ENCODE peak calls at places on chromosomes 13 and 19, in nine cellular contexts. D is neural progenitor cell; A is fibroblast of lung; N is uterus; M is IMR-90; F is effector memory CD4-positive, alpha-beta T cell; X is ascending aorta; H is adrenal gland; C is tibial nerve. G is an unnamed sample.

GRCh38 chr13:23771966-23772365 is 117.2 kb downstream of the MIPEP start:
- DNase-seq in H (no peak), N (no peak), X (no peak), C (no peak), F (no peak), M (no peak), A (peak), D (no peak), G (no peak)

GRCh38 chr19:19146000-19146608 is 7.8 kb upstream of the TMEM161A start:
- DNase-seq in C (peak), F (peak), A (peak), D (peak), H (peak), X (peak), M (peak), N (peak), G (no peak)

GRCh38 chr13:24500977-24501376 is 11.6 kb downstream of the PARP4 start:
- DNase-seq in C (no peak), F (no peak), H (peak), N (no peak), A (peak), D (no peak), M (peak), X (no peak), G (no peak)

GRCh38 chr19:3687393-3687773 is 12.9 kb downstream of the PIP5K1C start:
- DNase-seq in A (no peak), M (no peak), C (no peak), N (no peak), X (no peak), H (no peak), D (no peak), F (no peak), G (no peak)

GRCh38 chr19:57280913-57281425 is 684 bp downstream of the ZNF460 start:
- DNase-seq in X (no peak), H (no peak), C (no peak), M (no peak), D (no peak), F (peak), N (no peak), A (peak), G (no peak)

GRCh38 chr13:101757446-101758039 is 305.1 kb downstream of the ITGBL1 start:
- DNase-seq in H (no peak), C (no peak), X (no peak), F (no peak), A (peak), N (no peak), D (peak), M (peak), G (no peak)

GRCh38 chr13:32426981-32427851 is 714 bp downstream of the N4BP2L1 start:
- DNase-seq in C (peak), F (peak), A (no peak), D (peak), H (peak), X (no peak), N (peak), M (peak), G (no peak)

GRCh38 chr19:15216363-15216762 is 15.6 kb upstream of the NOTCH3 start:
- DNase-seq in F (no peak), X (no peak), A (no peak), M (no peak), D (no peak), N (no peak), C (no peak), H (no peak), G (no peak)

GRCh38 chr19:43790587-43790986 is 9.8 kb upstream of the KCNN4 start:
- DNase-seq in C (no peak), X (no peak), F (no peak), D (no peak), A (no peak), H (no peak), M (no peak), N (no peak), G (no peak)

GRCh38 chr13:52112606-52113005 is 16.3 kb downstream of the NEK5 start:
- DNase-seq in M (no peak), D (no peak), C (no peak), X (no peak), N (no peak), F (no peak), A (peak), H (no peak), G (no peak)

GRCh38 chr13:107822006-107822405 is 393.3 kb downstream of the LIG4 start:
- DNase-seq in D (no peak), M (no peak), H (no peak), X (no peak), C (no peak), A (no peak), F (no peak), N (no peak), G (no peak)

GRCh38 chr19:50896591-50897190 is 14.5 kb downstream of the KLK4 start:
- DNase-seq in C (no peak), N (no peak), H (peak), F (no peak), X (no peak), M (peak), D (no peak), A (peak), G (no peak)

GRCh38 chr19:32651729-32652140 is 23.2 kb downstream of the ANKRD27 start:
- DNase-seq in N (no peak), A (peak), H (no peak), D (peak), C (no peak), M (peak), X (no peak), F (no peak), G (no peak)

GRCh38 chr19:14383898-14384669 is 2.8 kb downstream of the ADGRE5 start:
- DNase-seq in H (peak), F (peak), M (peak), X (no peak), N (peak), C (no peak), D (no peak), A (peak), G (no peak)

GRCh38 chr13:51518847-51519246 is 65.4 kb upstream of the WDFY2 start:
- DNase-seq in H (no peak), A (no peak), F (no peak), M (peak), D (no peak), N (no peak), C (no peak), X (no peak), G (no peak)

GRCh38 chr13:48019796-48020195 is 17.7 kb upstream of the NUDT15 start:
- DNase-seq in H (no peak), F (no peak), A (no peak), X (no peak), C (no peak), D (no peak), N (no peak), M (no peak), G (no peak)

GRCh38 chr19:28971513-28971912 is 241.4 kb downstream of the UQCRFS1 start:
- DNase-seq in F (no peak), C (no peak), A (no peak), M (no peak), X (no peak), H (no peak), D (no peak), N (no peak), G (no peak)

GRCh38 chr19:12946092-12946845 is 607 bp downstream of the RAD23A start:
- DNase-seq in M (peak), A (peak), D (peak), N (peak), X (no peak), C (no peak), H (peak), F (peak), G (no peak)

GRCh38 chr13:49584771-49585182 is 581 bp downstream of the RCBTB1 start:
- DNase-seq in C (no peak), H (no peak), F (no peak), X (no peak), A (no peak), D (peak), N (no peak), M (peak), G (no peak)

GRCh38 chr13:72458701-72459100 is 268.7 kb downstream of the MZT1 start:
- DNase-seq in M (no peak), F (no peak), C (no peak), D (peak), N (no peak), X (no peak), H (no peak), A (peak), G (no peak)

GRCh38 chr19:53942001-53942786 is 20.5 kb upstream of the CACNG8 start:
- DNase-seq in M (no peak), X (no peak), C (no peak), D (peak), F (no peak), A (no peak), H (no peak), N (no peak), G (no peak)

GRCh38 chr19:34300380-34300779 is 46.0 kb downstream of the GARRE1 start:
- DNase-seq in H (no peak), C (no peak), N (no peak), A (no peak), D (no peak), F (no peak), M (no peak), X (no peak), G (no peak)

GRCh38 chr13:49421391-49421790 is 22.5 kb downstream of the CAB39L start:
- DNase-seq in D (peak), A (no peak), M (no peak), H (no peak), F (peak), X (no peak), C (no peak), N (no peak), G (no peak)

GRCh38 chr19:5950744-5951143 is 27.2 kb downstream of the RANBP3 start:
- DNase-seq in C (no peak), N (no peak), X (no peak), F (no peak), M (no peak), A (no peak), H (no peak), D (peak), G (no peak)
- H3K4me3 ChIP-seq in C (no peak), N (no peak), X (no peak), F (no peak), M (no peak), A (no peak), H (no peak), D (peak), G (no peak)

GRCh38 chr13:65911546-65912193 is 1318.5 kb downstream of the PCDH9 start:
- DNase-seq in N (no peak), A (no peak), H (no peak), M (no peak), D (no peak), X (no peak), F (no peak), C (no peak), G (no peak)
- H3K4me3 ChIP-seq in N (no peak), A (no peak), H (no peak), M (no peak), D (no peak), X (no peak), F (no peak), C (no peak), G (no peak)

GRCh38 chr13:94708031-94708571 is 4.2 kb downstream of the SOX21 start:
- DNase-seq in D (peak), F (no peak), C (no peak), X (no peak), M (no peak), H (no peak), A (no peak), N (no peak), G (no peak)

GRCh38 chr13:94707400-94708021 is 4.8 kb downstream of the SOX21 start:
- DNase-seq in M (no peak), C (no peak), N (no peak), F (no peak), X (no peak), A (no peak), H (no peak), D (peak), G (no peak)

GRCh38 chr13:94706101-94706853 is 6.1 kb downstream of the SOX21 start:
- DNase-seq in H (no peak), D (peak), C (no peak), N (no peak), M (no peak), X (no peak), A (no peak), F (no peak), G (no peak)

GRCh38 chr13:94705081-94705751 is 7.1 kb downstream of the SOX21 start:
- DNase-seq in A (no peak), D (peak), C (no peak), N (no peak), X (no peak), H (no peak), F (no peak), M (no peak), G (no peak)

GRCh38 chr13:94706854-94707399 is 5.4 kb downstream of the SOX21 start:
- DNase-seq in D (peak), A (no peak), F (no peak), X (no peak), M (no peak), N (no peak), H (no peak), C (no peak), G (no peak)
- H3K4me3 ChIP-seq in D (peak), A (no peak), F (no peak), X (peak), M (no peak), N (no peak), H (no peak), C (no peak), G (peak)

GRCh38 chr19:36256853-36257511 is 42.1 kb downstream of the ZNF146 start:
- DNase-seq in A (no peak), M (no peak), X (no peak), H (no peak), F (no peak), D (no peak), C (no peak), N (no peak), G (no peak)

GRCh38 chr19:36257512-36257876 is 42.6 kb downstream of the ZNF146 start:
- DNase-seq in F (no peak), M (no peak), D (no peak), A (no peak), C (no peak), X (no peak), N (no peak), H (peak), G (no peak)

GRCh38 chr19:36256064-36256463 is 41.2 kb downstream of the ZNF146 start:
- DNase-seq in F (no peak), X (no peak), M (no peak), H (no peak), C (no peak), D (no peak), N (no peak), A (no peak), G (no peak)

GRCh38 chr19:36259211-36259610 is 44.3 kb downstream of the ZNF146 start:
- DNase-seq in X (no peak), A (no peak), H (no peak), C (no peak), F (no peak), D (no peak), N (no peak), M (no peak), G (no peak)

GRCh38 chr19:36258028-36258875 is 43.3 kb downstream of the ZNF146 start:
- DNase-seq in A (no peak), H (no peak), N (no peak), C (no peak), F (no peak), D (no peak), X (no peak), M (no peak), G (no peak)
- H3K4me3 ChIP-seq in A (no peak), H (peak), N (no peak), C (no peak), F (no peak), D (no peak), X (no peak), M (no peak), G (no peak)

DNA sequence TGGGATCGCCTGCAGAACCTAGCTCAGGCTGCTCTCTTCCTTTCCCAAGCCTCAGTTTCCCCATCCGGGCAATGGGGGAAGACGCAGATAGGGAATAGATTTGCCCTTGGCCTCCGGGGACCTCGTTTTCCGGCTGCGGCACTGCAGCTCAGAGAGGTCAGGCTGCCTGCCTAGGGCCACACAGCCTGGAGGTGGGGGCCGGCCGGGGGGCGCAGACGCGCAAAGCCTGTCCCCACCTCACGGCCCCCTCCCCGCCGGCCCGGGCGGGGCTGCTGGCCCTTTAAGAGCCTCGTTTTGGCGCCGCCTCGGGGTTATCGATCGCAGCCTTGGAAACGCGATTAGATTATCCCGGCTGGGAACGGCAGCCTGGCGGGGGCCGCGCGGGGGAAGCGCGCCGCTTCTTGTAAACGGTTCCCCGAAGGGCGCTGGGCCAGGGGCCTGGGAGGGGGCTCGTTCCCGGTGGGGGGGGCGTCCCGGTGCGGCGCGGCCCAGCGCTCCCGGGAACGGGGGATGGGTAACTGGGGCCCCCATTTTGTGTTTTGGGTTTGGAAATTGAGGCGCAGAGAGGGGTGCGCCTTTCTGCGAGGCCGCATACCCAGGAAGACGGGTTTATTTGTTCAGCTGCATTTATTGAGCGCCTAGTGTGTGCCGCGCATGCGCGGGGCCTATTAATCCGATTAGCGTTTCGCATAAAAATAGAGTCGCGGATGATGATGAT is 23.4 kb upstream of the TCF3 start:
- DNase-seq in X (no peak), A (no peak), D (peak), F (no peak), C (no peak), H (no peak), M (no peak), N (no peak), G (no peak)
- H3K4me3 ChIP-seq in X (no peak), A (no peak), D (peak), F (no peak), C (no peak), H (no peak), M (no peak), N (no peak), G (peak)

GRCh38 chr13:53341144-53341510 is 312.5 kb downstream of the OLFM4 start:
- DNase-seq in M (no peak), X (no peak), A (no peak), F (no peak), C (no peak), N (no peak), D (no peak), H (no peak), G (no peak)

GRCh38 chr13:53342623-53343022 is 314.0 kb downstream of the OLFM4 start:
- DNase-seq in A (no peak), F (no peak), N (no peak), X (no peak), H (no peak), C (no peak), D (no peak), M (no peak), G (no peak)

GRCh38 chr13:53340505-53341143 is 312.0 kb downstream of the OLFM4 start:
- DNase-seq in A (no peak), N (no peak), F (no peak), X (no peak), C (no peak), D (no peak), M (no peak), H (no peak), G (no peak)

GRCh38 chr13:53338760-53339159 is 310.1 kb downstream of the OLFM4 start:
- DNase-seq in F (no peak), H (no peak), N (no peak), D (no peak), C (no peak), A (no peak), M (no peak), X (no peak), G (no peak)

DNA sequence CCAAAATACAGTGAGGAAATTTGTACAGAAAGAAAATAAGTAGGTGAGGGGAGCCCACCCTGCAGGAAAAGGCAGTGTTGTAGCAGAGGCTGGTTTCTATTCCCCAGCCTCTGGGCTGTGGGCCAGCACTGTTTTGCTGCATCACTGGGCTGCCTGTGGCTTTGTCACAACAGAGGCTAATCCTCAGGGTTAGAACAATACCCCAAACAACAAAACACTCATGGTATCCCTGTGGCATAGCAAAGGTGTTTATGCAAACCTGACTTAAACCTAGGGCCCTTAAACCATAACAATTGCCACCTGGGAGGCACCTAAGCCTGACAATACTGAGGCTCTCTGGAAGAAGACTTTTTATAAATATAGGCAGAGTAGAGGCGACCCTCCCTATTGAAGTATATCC is 314.7 kb downstream of the OLFM4 start:
- DNase-seq in C (no peak), H (no peak), X (no peak), N (no peak), D (peak), A (no peak), F (no peak), M (no peak), G (no peak)
- H3K4me3 ChIP-seq in C (no peak), H (no peak), X (no peak), N (no peak), D (no peak), A (no peak), F (no peak), M (no peak), G (no peak)

DNA sequence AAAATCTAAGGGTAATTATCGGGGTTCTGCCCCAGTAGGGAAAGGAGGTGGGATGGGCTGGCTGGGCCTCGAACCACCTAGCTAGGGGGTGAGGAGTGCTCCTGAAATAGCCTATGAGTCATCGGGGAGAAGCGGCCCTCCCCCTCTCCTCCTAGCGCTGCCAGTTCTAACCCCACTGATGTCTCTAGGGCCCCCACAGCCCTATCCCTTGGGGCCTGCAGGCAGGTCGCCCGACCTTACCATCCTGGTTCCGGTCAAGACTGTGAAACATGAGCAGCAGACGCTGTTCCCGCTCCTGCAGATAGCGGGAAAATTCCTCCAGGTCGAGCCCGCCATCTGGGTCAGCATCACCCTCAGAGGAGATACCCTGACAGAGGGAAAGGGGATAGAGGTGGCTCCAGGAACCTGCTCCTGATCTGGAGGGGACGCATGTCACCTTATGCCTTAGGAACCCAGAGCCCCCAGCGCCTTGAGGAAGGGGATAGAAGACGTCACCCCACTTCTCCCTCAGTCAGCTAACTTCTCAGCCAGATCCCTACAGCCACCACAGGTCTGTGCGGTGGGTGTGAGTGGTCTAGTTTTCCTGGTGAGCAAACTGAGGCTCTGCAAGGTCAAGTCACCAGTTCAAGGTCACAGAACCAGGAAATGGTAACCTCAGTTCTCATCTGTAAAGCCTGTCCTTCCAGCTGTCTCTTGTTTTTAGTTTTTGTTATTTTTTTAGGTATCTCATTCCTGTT is 1.5 kb downstream of the SLC25A23 start:
- DNase-seq in N (peak), D (no peak), X (no peak), C (no peak), A (no peak), F (no peak), M (no peak), H (no peak), G (no peak)
- H3K4me3 ChIP-seq in N (peak), D (peak), X (peak), C (no peak), A (no peak), F (no peak), M (no peak), H (no peak), G (peak)

G was measured in esophagus squamous epithelium.